ENCODE peak calls at places on chromosomes 11 and 22, in eight cellular contexts. U, Z, V, C, N, H, B and K are unnamed samples.

GRCh38 chr22:28112548-28113043 is 193.5 kb upstream of the PITPNB start:
- DNase-seq in U (no peak), Z (peak), V (no peak), N (no peak), H (no peak), C (peak), B (no peak), K (peak)

GRCh38 chr22:39967996-39968968 is 8.1 kb downstream of the TMA7B start:
- DNase-seq in B (no peak), U (no peak), V (no peak), H (no peak), Z (no peak), C (peak), N (no peak), K (no peak)

GRCh38 chr11:125626381-125626950 is 1.5 kb downstream of the CHEK1 start:
- DNase-seq in C (peak), U (no peak), Z (no peak), N (peak), V (no peak), H (no peak), B (no peak), K (no peak)

GRCh38 chr11:73331138-73331916 is 23.3 kb downstream of the ARHGEF17 start:
- DNase-seq in U (no peak), V (no peak), C (peak), H (no peak), Z (no peak), B (no peak), N (no peak), K (peak)

GRCh38 chr11:31254411-31254810 is 115.1 kb downstream of the DCDC1 start:
- DNase-seq in H (no peak), U (no peak), C (no peak), B (peak), Z (no peak), V (no peak), N (no peak), K (no peak)

GRCh38 chr11:35088226-35088625 is 50.7 kb upstream of the CD44 start:
- DNase-seq in V (no peak), Z (no peak), B (no peak), H (no peak), C (peak), N (no peak), U (no peak), K (no peak)

GRCh38 chr11:88569342-88569741 is 231.8 kb upstream of the CTSC start:
- DNase-seq in B (no peak), U (no peak), C (no peak), N (no peak), V (no peak), H (no peak), Z (no peak), K (no peak)

GRCh38 chr11:15106201-15106965 is 8.3 kb upstream of the INSC start:
- DNase-seq in H (peak), C (no peak), B (no peak), N (no peak), U (no peak), V (no peak), Z (peak), K (no peak)

GRCh38 chr11:10351768-10352641 is 47.1 kb downstream of the ADM start:
- DNase-seq in C (peak), Z (peak), V (no peak), N (no peak), H (no peak), U (no peak), B (peak), K (peak)